ENCODE peak calls at places on chromosomes 11 and 22, in four cellular contexts. D is upper lobe of right lung; K is colonic mucosa; Y is CD8-positive, alpha-beta memory T cell. F is an unnamed sample.
A peak's percentile ranks its signal among the peaks of the same experiment; 100 is the strongest.

GRCh38 chr22:32476286-32476685 is 1.7 kb downstream of the FBXO7 start:
- DNase-seq in D (no peak), K (no peak), Y (no peak), F (no peak)

GRCh38 chr11:27293500-27294417 is 69.3 kb downstream of the CCDC34 start:
- DNase-seq in D (no peak), Y (no peak), K (no peak), F (no peak)

GRCh38 chr11:77056814-77057402 is 9.9 kb upstream of the CAPN5 start:
- DNase-seq in K (no peak), Y (no peak), D (no peak), F (no peak)

GRCh38 chr11:43504316-43504950 is 145.7 kb downstream of the TTC17 start:
- DNase-seq in K (no peak), D (no peak), Y (no peak), F (no peak)

GRCh38 chr11:72924568-72925190 is 110.5 kb downstream of the ATG16L2 start:
- DNase-seq in Y (no peak), D (no peak), K (no peak), F (no peak)

GRCh38 chr11:36376315-36376887 is 80.3 kb downstream of the PRR5L start:
- DNase-seq in Y (peak; percentile 50), K (peak; percentile 82), D (peak; percentile 72), F (no peak)

GRCh38 chr22:21866821-21867527 is 471 bp downstream of the MAPK1 start:
- DNase-seq in Y (no peak), K (peak; percentile 38), D (peak; percentile 82), F (no peak)

GRCh38 chr11:125401746-125402145 is 94.3 kb downstream of the FEZ1 start:
- DNase-seq in D (no peak), K (peak; percentile 28), Y (no peak), F (no peak)

GRCh38 chr11:30244255-30244654 is 13.4 kb downstream of the FSHB start:
- DNase-seq in D (no peak), K (no peak), Y (no peak), F (no peak)

GRCh38 chr11:94876645-94877445 is 96.5 kb downstream of the CWC15 start:
- DNase-seq in D (peak; percentile 76), K (peak; percentile 56), Y (peak; percentile 49), F (peak; percentile 3)

GRCh38 chr11:106787454-106787853 is 230.8 kb downstream of the GUCY1A2 start:
- DNase-seq in K (no peak), Y (no peak), D (no peak), F (no peak)

GRCh38 chr22:30968015-30968923 is at the start of gene MORC2:
- DNase-seq in D (peak; percentile 86), K (peak; percentile 76), Y (no peak), F (no peak)

GRCh38 chr11:2826679-2827056 is 58.9 kb downstream of the CDKN1C start:
- DNase-seq in Y (no peak), K (no peak), D (no peak), F (no peak)

GRCh38 chr11:61061081-61061826 is 41.0 kb upstream of the CD5 start:
- DNase-seq in D (no peak), K (no peak), Y (peak; percentile 83), F (no peak)

GRCh38 chr11:63671322-63672155 is at the start of gene ATL3:
- DNase-seq in D (peak; percentile 99), K (peak; percentile 98), Y (peak; percentile 95), F (peak; percentile 65)

GRCh38 chr11:38900156-38900679 is 2302.2 kb upstream of the RAG2 start:
- DNase-seq in D (no peak), K (no peak), Y (no peak), F (no peak)

GRCh38 chr11:76215946-76216345 is 9.6 kb upstream of the WNT11 start:
- DNase-seq in Y (no peak), D (no peak), K (no peak), F (no peak)

GRCh38 chr11:111795333-111795985 is 29.3 kb upstream of the PPP2R1B start:
- DNase-seq in D (no peak), Y (no peak), K (no peak), F (no peak)

DNA sequence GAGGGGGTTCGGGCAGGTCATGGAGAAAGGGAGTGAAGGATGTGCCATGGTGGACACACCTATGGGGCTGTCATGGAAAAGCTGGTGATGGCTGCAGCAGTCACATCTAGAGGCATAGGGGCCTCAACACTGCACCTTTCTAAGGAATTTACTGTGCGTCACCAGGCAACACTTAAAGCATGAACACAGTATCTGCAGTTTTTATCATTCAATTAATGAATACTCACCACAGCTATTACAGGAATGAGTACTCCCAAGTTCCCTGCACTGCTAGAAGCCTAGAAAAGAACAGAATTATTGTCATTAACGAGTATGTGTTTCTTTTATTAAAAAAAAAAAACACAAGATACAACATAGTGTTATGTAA is 19.0 kb downstream of the SERPIND1 start:
- DNase-seq in D (no peak), K (no peak), Y (no peak), F (no peak)
- H3K27ac ChIP-seq in D (no peak overlapping the region), K (no peak overlapping the region), Y (no peak overlapping the region), F (no peak overlapping the region)

DNA sequence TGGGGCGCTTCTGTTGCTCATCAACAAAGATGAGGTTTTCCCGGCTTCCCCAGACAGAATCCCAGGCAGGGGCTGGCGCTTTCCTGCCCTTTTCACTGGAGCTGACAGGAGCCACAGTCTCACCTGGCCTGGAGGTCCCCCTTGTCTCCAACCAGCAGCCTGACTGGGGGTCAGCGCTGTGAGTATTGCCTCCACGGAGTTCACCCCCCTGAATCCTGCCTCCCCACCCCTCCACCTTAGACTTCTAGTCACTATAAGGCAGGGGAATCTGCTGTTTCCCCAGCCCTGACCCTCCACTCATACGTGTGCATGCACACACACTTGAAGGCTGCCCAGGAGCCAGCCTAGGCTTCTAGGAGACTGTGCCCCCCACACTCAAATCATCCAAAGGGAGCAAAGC is 58.8 kb upstream of the LYVE1 start:
- DNase-seq in D (no peak), Y (no peak), K (no peak), F (no peak)
- H3K27ac ChIP-seq in D (no peak overlapping the region), Y (no peak overlapping the region), K (no peak overlapping the region), F (no peak overlapping the region)

GRCh38 chr11:123144707-123145106 is 50.3 kb downstream of the CLMP start:
- DNase-seq in D (no peak), Y (no peak), K (no peak), F (no peak)

GRCh38 chr11:123143476-123143875 is 51.6 kb downstream of the CLMP start:
- DNase-seq in D (no peak), K (no peak), Y (no peak), F (no peak)

GRCh38 chr11:123143921-123144320 is 51.1 kb downstream of the CLMP start:
- DNase-seq in Y (no peak), D (no peak), K (no peak), F (no peak)

GRCh38 chr11:123145661-123146060 is 49.4 kb downstream of the CLMP start:
- DNase-seq in K (no peak), Y (no peak), D (no peak), F (no peak)

GRCh38 chr11:123145220-123145619 is 49.8 kb downstream of the CLMP start:
- DNase-seq in Y (no peak), K (no peak), D (peak; percentile 68), F (no peak)
- H3K27ac ChIP-seq in Y (no peak overlapping the region), K (no peak overlapping the region), D (no peak overlapping the region), F (no peak overlapping the region)

DNA sequence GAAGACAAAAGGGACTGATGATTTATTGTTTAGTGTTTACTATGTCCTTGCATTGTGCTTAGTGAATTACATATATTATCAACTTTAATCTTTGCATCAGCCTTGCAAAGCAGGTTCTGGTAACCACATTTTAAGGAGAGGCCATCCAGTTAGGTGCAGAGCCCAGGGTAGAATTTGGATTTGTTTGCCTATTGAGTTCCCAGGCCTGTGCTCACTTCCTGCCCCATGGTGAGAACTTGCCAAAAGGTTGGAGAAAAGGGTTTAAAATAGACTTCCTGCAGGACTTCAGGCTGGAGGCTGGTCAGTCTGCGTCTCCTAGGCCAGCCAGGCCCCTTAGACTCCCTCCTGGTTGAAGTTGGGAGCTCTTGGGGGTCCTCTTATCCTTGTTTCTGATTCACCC is 72.1 kb downstream of the ATXN10 start:
- DNase-seq in K (no peak), D (no peak), Y (no peak), F (no peak)
- H3K27ac ChIP-seq in K (no peak overlapping the region), D (peak overlapping the region; percentile 49), Y (no peak overlapping the region), F (no peak overlapping the region)